ENCODE peak calls at places on chromosome 12, in six cellular contexts. M is right lobe of liver, R is fibroblast of lung, J is testis, E is tibial artery, P is right cardiac atrium. O is an unnamed sample. For H3K27me3, the result is how much of the 10 kb centered on the place peaks cover.

GRCh38 chr12:91896725-91897515 is 248.7 kb downstream of the BTG1 start:
- DNase-seq in R (peak), M (no peak), P (peak), J (no peak), E (peak), O (no peak)

GRCh38 chr12:52956987-52957386 is 8.1 kb downstream of the KRT18 start:
- DNase-seq in J (no peak), E (no peak), R (peak), P (no peak), M (no peak), O (no peak)

GRCh38 chr12:40921563-40922163 is 229.4 kb downstream of the CNTN1 start:
- DNase-seq in R (peak), M (no peak), E (no peak), J (no peak), P (no peak), O (no peak)

GRCh38 chr12:14614704-14615121 is 47.0 kb upstream of the PLBD1 start:
- DNase-seq in P (no peak), R (no peak), J (no peak), E (no peak), M (no peak), O (no peak)

GRCh38 chr12:90262261-90262660 is 553.6 kb upstream of the ATP2B1 start:
- DNase-seq in R (peak), E (no peak), M (no peak), J (no peak), P (no peak), O (no peak)

GRCh38 chr12:752673-753400 is 458 bp downstream of the WNK1 start:
- DNase-seq in R (peak), J (peak), E (peak), P (peak), M (peak), O (peak)

GRCh38 chr12:56781726-56782125 is 18.6 kb downstream of the HSD17B6 start:
- DNase-seq in M (no peak), P (no peak), E (no peak), R (no peak), J (no peak), O (no peak)

GRCh38 chr12:93766802-93767523 is 89.8 kb downstream of the CRADD start:
- DNase-seq in E (peak), M (no peak), R (peak), P (no peak), J (peak), O (peak)

GRCh38 chr12:126390969-126391566 is 1325.8 kb downstream of the AACS start:
- DNase-seq in R (no peak), J (no peak), E (no peak), P (no peak), M (no peak), O (no peak)

GRCh38 chr12:66902020-66902419 is 223.1 kb upstream of the GRIP1 start:
- DNase-seq in E (no peak), P (no peak), J (no peak), M (no peak), R (no peak), O (no peak)

GRCh38 chr12:66903782-66904396 is 225.0 kb upstream of the GRIP1 start:
- DNase-seq in M (no peak), P (no peak), E (no peak), J (no peak), R (no peak), O (no peak)

GRCh38 chr12:66901136-66901932 is 222.5 kb upstream of the GRIP1 start:
- DNase-seq in R (no peak), P (no peak), M (no peak), J (no peak), E (no peak), O (no peak)

GRCh38 chr12:66900616-66901015 is 221.7 kb upstream of the GRIP1 start:
- DNase-seq in J (no peak), M (no peak), E (no peak), P (no peak), R (peak), O (no peak)

DNA sequence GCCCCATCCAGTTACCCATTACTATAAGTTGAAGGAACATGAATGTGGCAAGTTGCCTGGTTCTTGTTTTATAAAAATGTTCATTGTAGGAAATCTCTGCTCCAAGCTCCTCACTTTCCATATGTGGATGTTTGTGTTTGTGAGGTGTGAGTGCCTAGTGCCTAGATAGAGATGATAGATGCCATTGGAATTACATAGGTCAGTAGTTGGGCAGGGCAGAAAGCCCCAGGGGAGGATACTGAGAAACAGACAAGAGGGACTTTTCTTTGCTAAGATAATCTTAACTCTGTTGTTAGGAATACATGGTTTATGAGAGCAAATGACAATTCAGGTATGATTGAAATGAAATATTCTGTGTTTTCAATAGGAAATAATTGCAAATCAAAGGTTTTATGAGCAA is 226.3 kb upstream of the GRIP1 start:
- DNase-seq in E (no peak), P (no peak), R (no peak), M (no peak), J (no peak), O (no peak)
- H3K27me3 ChIP-seq in E (under half), P (under half), R (under half), M (under half), J (under half), O (under half)

GRCh38 chr12:125184213-125184952 is 119.1 kb downstream of the AACS start:
- DNase-seq in P (no peak), J (no peak), E (no peak), R (no peak), M (no peak), O (peak)

GRCh38 chr12:125183187-125184067 is 118.2 kb downstream of the AACS start:
- DNase-seq in M (peak), P (peak), J (peak), R (peak), E (peak), O (peak)

GRCh38 chr12:125185740-125186470 is 120.7 kb downstream of the AACS start:
- DNase-seq in R (peak), E (peak), P (peak), J (peak), M (peak), O (peak)

GRCh38 chr12:125186471-125187147 is 121.4 kb downstream of the AACS start:
- DNase-seq in E (no peak), J (no peak), R (no peak), P (peak), M (no peak), O (peak)

GRCh38 chr12:125185311-125185739 is 120.1 kb downstream of the AACS start:
- DNase-seq in M (no peak), J (peak), E (no peak), R (no peak), P (no peak), O (peak)
- H3K4me3 ChIP-seq in M (no peak), J (no peak), E (peak), R (no peak), P (no peak), O (peak)

GRCh38 chr12:48969847-48970701 is 1.5 kb downstream of the WNT10B start:
- DNase-seq in J (no peak), R (peak), P (peak), M (no peak), E (no peak), O (peak)
- H3K27me3 ChIP-seq in J (under half), R (half or more), P (under half), M (under half), E (half or more), O (half or more)

GRCh38 chr12:53984901-53985357 is at the start of gene HOXC10:
- DNase-seq in J (peak), E (peak), R (peak), P (peak), M (peak), O (peak)
- H3K4me3 ChIP-seq in J (peak), E (peak), R (no peak), P (peak), M (no peak), O (no peak)

DNA sequence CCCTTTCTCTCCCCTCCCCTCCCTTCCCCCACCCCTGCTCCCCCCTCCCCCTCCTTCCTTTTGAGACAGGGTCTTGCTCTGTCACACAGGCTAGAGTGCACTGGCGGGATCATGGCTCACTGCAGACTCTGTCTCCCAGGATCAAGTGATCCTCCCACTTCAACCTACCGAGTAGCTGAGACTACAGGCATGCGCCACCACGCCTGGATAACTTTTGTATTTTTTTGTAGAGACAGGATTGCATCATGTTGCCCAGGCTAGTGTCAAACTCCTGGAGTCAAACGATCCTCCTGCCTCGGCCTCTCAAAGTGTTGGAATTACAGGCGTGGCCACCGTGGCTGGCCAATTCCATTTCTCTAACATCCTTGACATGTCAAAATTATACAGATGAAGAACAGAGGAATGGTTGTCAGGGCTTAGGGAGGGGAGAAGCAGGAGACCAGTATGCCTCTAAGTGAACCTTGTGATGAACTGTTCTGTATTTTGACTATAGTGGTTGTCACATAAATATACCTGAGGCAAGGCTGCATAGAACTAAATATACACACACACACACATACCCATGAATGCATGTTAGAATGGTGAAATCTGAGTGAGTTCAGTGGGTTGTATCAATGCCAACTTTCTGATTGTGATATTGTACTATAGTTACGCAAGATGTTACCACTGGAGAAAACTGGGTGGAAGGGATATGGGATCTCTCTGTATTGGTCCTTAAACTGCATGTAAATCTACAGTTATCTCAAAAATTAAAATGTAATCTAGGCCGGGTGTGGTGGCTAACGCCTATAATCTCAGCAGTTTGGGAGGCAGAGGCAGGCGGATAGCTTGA is 3.6 kb upstream of the CFAP73 start:
- DNase-seq in R (no peak), E (no peak), M (no peak), P (no peak), J (no peak), O (peak)
- H3K27me3 ChIP-seq in R (under half), E (under half), M (under half), P (under half), J (under half), O (under half)

GRCh38 chr12:65282840-65283239 is 4.4 kb downstream of the MSRB3 start:
- DNase-seq in P (no peak), E (no peak), R (no peak), M (no peak), J (no peak), O (no peak)
- H3K4me3 ChIP-seq in P (no peak), E (no peak), R (no peak), M (no peak), J (no peak), O (no peak)

GRCh38 chr12:114611145-114612018 is 72.6 kb downstream of the TBX3 start:
- DNase-seq in E (no peak), J (no peak), P (no peak), R (no peak), M (peak), O (no peak)
- H3K27me3 ChIP-seq in E (under half), J (under half), P (under half), R (under half), M (under half), O (under half)

DNA sequence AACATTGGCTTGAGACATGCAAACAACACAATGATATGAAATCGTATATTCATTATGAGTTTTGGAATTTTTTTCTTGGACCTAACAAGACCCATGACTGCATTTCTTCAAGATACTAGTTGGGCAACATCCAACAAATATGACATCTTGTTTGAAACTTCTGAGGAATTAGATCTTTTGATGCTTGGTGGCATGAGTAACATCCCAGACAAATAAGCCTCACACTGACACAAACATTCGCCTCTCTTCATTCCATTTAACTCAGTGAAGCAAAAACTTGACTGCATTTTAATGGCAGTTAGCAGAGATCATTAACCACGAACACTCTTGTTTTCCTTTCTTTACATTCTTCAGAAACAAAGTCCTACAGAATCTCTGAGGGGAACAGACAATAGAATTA is 758.3 kb downstream of the C12orf50 start:
- DNase-seq in E (no peak), J (no peak), R (peak), P (no peak), M (no peak), O (no peak)
- H3K4me3 ChIP-seq in E (no peak), J (no peak), R (no peak), P (no peak), M (no peak), O (no peak)

O was measured in H7.